ENCODE peak calls at places on chromosomes 5 and 9, in nine cellular contexts. One of them, this sample, is unnamed.
A peak's percentile ranks its signal among the peaks of the same experiment; 100 is the strongest.

GRCh38 chr9:106622148-106622547 is 240.8 kb upstream of the ZNF462 start:
- DNase-seq in adipocyte: no peak
- DNase-seq in stimulated activated CD4-positive, alpha-beta T cell treated with anti-CD3 and anti-CD28 coated beads, Interleukin-4, amount 100 ng/mL, for 24 hours: no peak
- DNase-seq in HS-5: no peak
- DNase-seq in germinal center: no peak
- DNase-seq in hepatocyte: no peak
- DNase-seq in HuH-7.5: no peak
- DNase-seq in lung: no peak
- DNase-seq in right lobe of liver: no peak
- DNase-seq in this sample: no peak

GRCh38 chr9:106203832-106204516 is 509.6 kb downstream of the TMEM38B start:
- DNase-seq in adipocyte: no peak
- DNase-seq in lung: no peak
- DNase-seq in stimulated activated CD4-positive, alpha-beta T cell treated with anti-CD3 and anti-CD28 coated beads, Interleukin-4, amount 100 ng/mL, for 24 hours: no peak
- DNase-seq in germinal center: no peak
- DNase-seq in HS-5: no peak
- DNase-seq in right lobe of liver: no peak
- DNase-seq in HuH-7.5: no peak
- DNase-seq in hepatocyte: peak; percentile 32
- DNase-seq in this sample: no peak

GRCh38 chr9:80410106-80410505 is 838.3 kb downstream of the TLE4 start:
- DNase-seq in HS-5: no peak
- DNase-seq in adipocyte: peak; percentile 19
- DNase-seq in lung: no peak
- DNase-seq in stimulated activated CD4-positive, alpha-beta T cell treated with anti-CD3 and anti-CD28 coated beads, Interleukin-4, amount 100 ng/mL, for 24 hours: no peak
- DNase-seq in right lobe of liver: no peak
- DNase-seq in germinal center: no peak
- DNase-seq in HuH-7.5: no peak
- DNase-seq in hepatocyte: peak; percentile 5
- DNase-seq in this sample: no peak

GRCh38 chr5:137997726-137998213 is 35.1 kb downstream of the FAM13B start:
- DNase-seq in HuH-7.5: no peak
- DNase-seq in adipocyte: no peak
- DNase-seq in stimulated activated CD4-positive, alpha-beta T cell treated with anti-CD3 and anti-CD28 coated beads, Interleukin-4, amount 100 ng/mL, for 24 hours: peak; percentile 29
- DNase-seq in HS-5: no peak
- DNase-seq in hepatocyte: no peak
- DNase-seq in germinal center: no peak
- DNase-seq in lung: no peak
- DNase-seq in right lobe of liver: no peak
- DNase-seq in this sample: no peak

GRCh38 chr5:111697215-111697614 is 59.8 kb downstream of the NREP start:
- DNase-seq in HuH-7.5: no peak
- DNase-seq in germinal center: no peak
- DNase-seq in right lobe of liver: no peak
- DNase-seq in lung: no peak
- DNase-seq in hepatocyte: peak; percentile 24
- DNase-seq in HS-5: no peak
- DNase-seq in stimulated activated CD4-positive, alpha-beta T cell treated with anti-CD3 and anti-CD28 coated beads, Interleukin-4, amount 100 ng/mL, for 24 hours: no peak
- DNase-seq in adipocyte: no peak
- DNase-seq in this sample: no peak

GRCh38 chr5:69217154-69217731 is 17.4 kb upstream of the CDK7 start:
- DNase-seq in adipocyte: no peak
- DNase-seq in hepatocyte: no peak
- DNase-seq in HuH-7.5: peak; percentile 76
- DNase-seq in stimulated activated CD4-positive, alpha-beta T cell treated with anti-CD3 and anti-CD28 coated beads, Interleukin-4, amount 100 ng/mL, for 24 hours: no peak
- DNase-seq in right lobe of liver: no peak
- DNase-seq in HS-5: no peak
- DNase-seq in lung: no peak
- DNase-seq in germinal center: peak; percentile 97
- DNase-seq in this sample: peak; percentile 99

GRCh38 chr5:131386124-131386523 is 122.3 kb downstream of the CDC42SE2 start:
- DNase-seq in HuH-7.5: no peak
- DNase-seq in germinal center: no peak
- DNase-seq in stimulated activated CD4-positive, alpha-beta T cell treated with anti-CD3 and anti-CD28 coated beads, Interleukin-4, amount 100 ng/mL, for 24 hours: no peak
- DNase-seq in hepatocyte: no peak
- DNase-seq in HS-5: no peak
- DNase-seq in right lobe of liver: no peak
- DNase-seq in adipocyte: no peak
- DNase-seq in lung: no peak
- DNase-seq in this sample: no peak

GRCh38 chr5:68995847-68996204 is 98.0 kb upstream of the SLC30A5 start:
- DNase-seq in hepatocyte: no peak
- DNase-seq in right lobe of liver: no peak
- DNase-seq in stimulated activated CD4-positive, alpha-beta T cell treated with anti-CD3 and anti-CD28 coated beads, Interleukin-4, amount 100 ng/mL, for 24 hours: no peak
- DNase-seq in lung: no peak
- DNase-seq in HS-5: no peak
- DNase-seq in germinal center: no peak
- DNase-seq in HuH-7.5: no peak
- DNase-seq in adipocyte: no peak
- DNase-seq in this sample: no peak

GRCh38 chr5:115831163-115831768 is 10.1 kb downstream of the ATG12 start:
- DNase-seq in HuH-7.5: no peak
- DNase-seq in right lobe of liver: no peak
- DNase-seq in HS-5: no peak
- DNase-seq in adipocyte: peak; percentile 81
- DNase-seq in lung: no peak
- DNase-seq in stimulated activated CD4-positive, alpha-beta T cell treated with anti-CD3 and anti-CD28 coated beads, Interleukin-4, amount 100 ng/mL, for 24 hours: peak; percentile 24
- DNase-seq in hepatocyte: peak; percentile 56
- DNase-seq in germinal center: peak; percentile 60
- DNase-seq in this sample: peak; percentile 51

GRCh38 chr9:93648836-93649235 is 72.5 kb downstream of the PHF2 start:
- DNase-seq in adipocyte: no peak
- DNase-seq in hepatocyte: no peak
- DNase-seq in lung: no peak
- DNase-seq in right lobe of liver: no peak
- DNase-seq in germinal center: no peak
- DNase-seq in HuH-7.5: no peak
- DNase-seq in HS-5: no peak
- DNase-seq in stimulated activated CD4-positive, alpha-beta T cell treated with anti-CD3 and anti-CD28 coated beads, Interleukin-4, amount 100 ng/mL, for 24 hours: no peak
- DNase-seq in this sample: no peak

GRCh38 chr5:151795426-151795825 is 23.7 kb downstream of the G3BP1 start:
- DNase-seq in hepatocyte: no peak
- DNase-seq in germinal center: no peak
- DNase-seq in HS-5: no peak
- DNase-seq in HuH-7.5: no peak
- DNase-seq in lung: no peak
- DNase-seq in right lobe of liver: no peak
- DNase-seq in stimulated activated CD4-positive, alpha-beta T cell treated with anti-CD3 and anti-CD28 coated beads, Interleukin-4, amount 100 ng/mL, for 24 hours: no peak
- DNase-seq in adipocyte: no peak
- DNase-seq in this sample: no peak

GRCh38 chr5:6804766-6805165 is 91.5 kb downstream of the TENT4A start:
- DNase-seq in germinal center: no peak
- DNase-seq in lung: no peak
- DNase-seq in HS-5: no peak
- DNase-seq in stimulated activated CD4-positive, alpha-beta T cell treated with anti-CD3 and anti-CD28 coated beads, Interleukin-4, amount 100 ng/mL, for 24 hours: no peak
- DNase-seq in adipocyte: peak; percentile 61
- DNase-seq in HuH-7.5: no peak
- DNase-seq in right lobe of liver: no peak
- DNase-seq in hepatocyte: no peak
- DNase-seq in this sample: no peak

GRCh38 chr5:146731909-146732659 is 146.5 kb downstream of the PPP2R2B start:
- DNase-seq in HS-5: peak; percentile 96
- DNase-seq in lung: no peak
- DNase-seq in HuH-7.5: no peak
- DNase-seq in stimulated activated CD4-positive, alpha-beta T cell treated with anti-CD3 and anti-CD28 coated beads, Interleukin-4, amount 100 ng/mL, for 24 hours: no peak
- DNase-seq in adipocyte: peak; percentile 64
- DNase-seq in germinal center: no peak
- DNase-seq in hepatocyte: peak; percentile 39
- DNase-seq in right lobe of liver: no peak
- DNase-seq in this sample: peak; percentile 94

GRCh38 chr9:114888599-114888998 is 41.8 kb downstream of the TNFSF8 start:
- DNase-seq in stimulated activated CD4-positive, alpha-beta T cell treated with anti-CD3 and anti-CD28 coated beads, Interleukin-4, amount 100 ng/mL, for 24 hours: no peak
- DNase-seq in adipocyte: no peak
- DNase-seq in right lobe of liver: no peak
- DNase-seq in HS-5: no peak
- DNase-seq in hepatocyte: no peak
- DNase-seq in HuH-7.5: no peak
- DNase-seq in lung: no peak
- DNase-seq in germinal center: no peak
- DNase-seq in this sample: no peak

GRCh38 chr5:2751592-2752021 is at the start of gene IRX2:
- DNase-seq in HS-5: no peak
- DNase-seq in hepatocyte: peak; percentile 95
- DNase-seq in stimulated activated CD4-positive, alpha-beta T cell treated with anti-CD3 and anti-CD28 coated beads, Interleukin-4, amount 100 ng/mL, for 24 hours: no peak
- DNase-seq in lung: peak; percentile 87
- DNase-seq in right lobe of liver: no peak
- DNase-seq in germinal center: no peak
- DNase-seq in adipocyte: no peak
- DNase-seq in HuH-7.5: no peak
- DNase-seq in this sample: peak; percentile 92

GRCh38 chr5:178651046-178651810 is 24.4 kb upstream of the CLK4 start:
- DNase-seq in HS-5: no peak
- DNase-seq in stimulated activated CD4-positive, alpha-beta T cell treated with anti-CD3 and anti-CD28 coated beads, Interleukin-4, amount 100 ng/mL, for 24 hours: no peak
- DNase-seq in hepatocyte: no peak
- DNase-seq in HuH-7.5: no peak
- DNase-seq in lung: no peak
- DNase-seq in right lobe of liver: no peak
- DNase-seq in germinal center: no peak
- DNase-seq in adipocyte: peak; percentile 58
- DNase-seq in this sample: peak; percentile 92

GRCh38 chr9:127658431-127658830 is 46.4 kb downstream of the STXBP1 start:
- DNase-seq in HS-5: no peak
- DNase-seq in right lobe of liver: no peak
- DNase-seq in lung: no peak
- DNase-seq in germinal center: no peak
- DNase-seq in adipocyte: no peak
- DNase-seq in HuH-7.5: no peak
- DNase-seq in stimulated activated CD4-positive, alpha-beta T cell treated with anti-CD3 and anti-CD28 coated beads, Interleukin-4, amount 100 ng/mL, for 24 hours: no peak
- DNase-seq in hepatocyte: no peak
- DNase-seq in this sample: no peak

GRCh38 chr9:85258823-85259370 is 482.9 kb downstream of the AGTPBP1 start:
- DNase-seq in right lobe of liver: peak; percentile 60
- DNase-seq in HS-5: peak; percentile 22
- DNase-seq in HuH-7.5: peak; percentile 16
- DNase-seq in stimulated activated CD4-positive, alpha-beta T cell treated with anti-CD3 and anti-CD28 coated beads, Interleukin-4, amount 100 ng/mL, for 24 hours: no peak
- DNase-seq in lung: no peak
- DNase-seq in germinal center: peak; percentile 18
- DNase-seq in adipocyte: peak; percentile 7
- DNase-seq in hepatocyte: peak; percentile 83
- DNase-seq in this sample: peak; percentile 75

GRCh38 chr5:168114444-168115017 is 176.9 kb upstream of the WWC1 start:
- DNase-seq in HuH-7.5: peak; percentile 59
- DNase-seq in adipocyte: no peak
- DNase-seq in hepatocyte: peak; percentile 77
- DNase-seq in right lobe of liver: peak; percentile 60
- DNase-seq in stimulated activated CD4-positive, alpha-beta T cell treated with anti-CD3 and anti-CD28 coated beads, Interleukin-4, amount 100 ng/mL, for 24 hours: peak; percentile 28
- DNase-seq in HS-5: no peak
- DNase-seq in lung: peak; percentile 48
- DNase-seq in germinal center: peak; percentile 30
- DNase-seq in this sample: peak; percentile 74

GRCh38 chr5:178667109-178667508 is 40.3 kb upstream of the CLK4 start:
- DNase-seq in adipocyte: no peak
- DNase-seq in right lobe of liver: no peak
- DNase-seq in germinal center: no peak
- DNase-seq in HS-5: no peak
- DNase-seq in stimulated activated CD4-positive, alpha-beta T cell treated with anti-CD3 and anti-CD28 coated beads, Interleukin-4, amount 100 ng/mL, for 24 hours: no peak
- DNase-seq in lung: no peak
- DNase-seq in hepatocyte: peak; percentile 37
- DNase-seq in HuH-7.5: no peak
- DNase-seq in this sample: no peak

GRCh38 chr5:40676643-40677333 is 2.9 kb upstream of the PTGER4 start:
- DNase-seq in stimulated activated CD4-positive, alpha-beta T cell treated with anti-CD3 and anti-CD28 coated beads, Interleukin-4, amount 100 ng/mL, for 24 hours: no peak
- DNase-seq in hepatocyte: peak; percentile 20
- DNase-seq in germinal center: no peak
- DNase-seq in HS-5: peak; percentile 69
- DNase-seq in adipocyte: peak; percentile 84
- DNase-seq in HuH-7.5: no peak
- DNase-seq in lung: no peak
- DNase-seq in right lobe of liver: no peak
- DNase-seq in this sample: peak; percentile 70

GRCh38 chr5:74069741-74070140 is 443.7 kb downstream of the ARHGEF28 start:
- DNase-seq in germinal center: no peak
- DNase-seq in HS-5: no peak
- DNase-seq in lung: no peak
- DNase-seq in hepatocyte: no peak
- DNase-seq in HuH-7.5: no peak
- DNase-seq in right lobe of liver: no peak
- DNase-seq in stimulated activated CD4-positive, alpha-beta T cell treated with anti-CD3 and anti-CD28 coated beads, Interleukin-4, amount 100 ng/mL, for 24 hours: no peak
- DNase-seq in adipocyte: no peak
- DNase-seq in this sample: no peak

GRCh38 chr5:91022518-91022917 is 360.6 kb downstream of the ARRDC3 start:
- DNase-seq in HS-5: no peak
- DNase-seq in hepatocyte: no peak
- DNase-seq in stimulated activated CD4-positive, alpha-beta T cell treated with anti-CD3 and anti-CD28 coated beads, Interleukin-4, amount 100 ng/mL, for 24 hours: no peak
- DNase-seq in right lobe of liver: no peak
- DNase-seq in HuH-7.5: no peak
- DNase-seq in lung: no peak
- DNase-seq in germinal center: no peak
- DNase-seq in adipocyte: no peak
- DNase-seq in this sample: no peak

GRCh38 chr5:154446183-154447073 is 631 bp downstream of the SAP30L start:
- DNase-seq in HS-5: no peak
- DNase-seq in adipocyte: peak; percentile 91
- DNase-seq in hepatocyte: peak; percentile 85
- DNase-seq in stimulated activated CD4-positive, alpha-beta T cell treated with anti-CD3 and anti-CD28 coated beads, Interleukin-4, amount 100 ng/mL, for 24 hours: peak; percentile 39
- DNase-seq in right lobe of liver: peak; percentile 70
- DNase-seq in HuH-7.5: peak; percentile 53
- DNase-seq in lung: peak; percentile 52
- DNase-seq in germinal center: peak; percentile 36
- DNase-seq in this sample: peak; percentile 70

GRCh38 chr5:141260458-141261237 is 15.5 kb downstream of the PCDHB15 start:
- DNase-seq in HS-5: no peak
- DNase-seq in germinal center: no peak
- DNase-seq in right lobe of liver: no peak
- DNase-seq in HuH-7.5: no peak
- DNase-seq in lung: no peak
- DNase-seq in hepatocyte: no peak
- DNase-seq in adipocyte: peak; percentile 7
- DNase-seq in stimulated activated CD4-positive, alpha-beta T cell treated with anti-CD3 and anti-CD28 coated beads, Interleukin-4, amount 100 ng/mL, for 24 hours: no peak
- DNase-seq in this sample: no peak

GRCh38 chr5:1783214-1783551 is 16.5 kb downstream of the MRPL36 start:
- DNase-seq in germinal center: peak; percentile 43
- DNase-seq in hepatocyte: no peak
- DNase-seq in adipocyte: no peak
- DNase-seq in HS-5: no peak
- DNase-seq in right lobe of liver: no peak
- DNase-seq in HuH-7.5: no peak
- DNase-seq in lung: no peak
- DNase-seq in stimulated activated CD4-positive, alpha-beta T cell treated with anti-CD3 and anti-CD28 coated beads, Interleukin-4, amount 100 ng/mL, for 24 hours: no peak
- DNase-seq in this sample: no peak

GRCh38 chr9:120730661-120731514 is 16.6 kb upstream of the MEGF9 start:
- DNase-seq in germinal center: no peak
- DNase-seq in adipocyte: peak; percentile 62
- DNase-seq in right lobe of liver: peak; percentile 87
- DNase-seq in stimulated activated CD4-positive, alpha-beta T cell treated with anti-CD3 and anti-CD28 coated beads, Interleukin-4, amount 100 ng/mL, for 24 hours: no peak
- DNase-seq in lung: peak; percentile 90
- DNase-seq in HS-5: peak; percentile 77
- DNase-seq in HuH-7.5: peak; percentile 69
- DNase-seq in hepatocyte: peak; percentile 73
- DNase-seq in this sample: peak; percentile 67

GRCh38 chr5:149358294-149358651 is 427 bp downstream of the PCYOX1L start:
- DNase-seq in HuH-7.5: no peak
- DNase-seq in adipocyte: peak; percentile 42
- DNase-seq in HS-5: no peak
- DNase-seq in lung: peak; percentile 46
- DNase-seq in hepatocyte: peak; percentile 25
- DNase-seq in stimulated activated CD4-positive, alpha-beta T cell treated with anti-CD3 and anti-CD28 coated beads, Interleukin-4, amount 100 ng/mL, for 24 hours: peak; percentile 23
- DNase-seq in right lobe of liver: peak; percentile 68
- DNase-seq in germinal center: peak; percentile 37
- DNase-seq in this sample: no peak

GRCh38 chr5:137822158-137822764 is 45.4 kb upstream of the MYOT start:
- DNase-seq in lung: no peak
- DNase-seq in stimulated activated CD4-positive, alpha-beta T cell treated with anti-CD3 and anti-CD28 coated beads, Interleukin-4, amount 100 ng/mL, for 24 hours: no peak
- DNase-seq in right lobe of liver: no peak
- DNase-seq in hepatocyte: peak; percentile 60
- DNase-seq in adipocyte: peak; percentile 39
- DNase-seq in germinal center: peak; percentile 47
- DNase-seq in HuH-7.5: peak; percentile 25
- DNase-seq in HS-5: no peak
- DNase-seq in this sample: peak; percentile 60

GRCh38 chr5:153866176-153866575 is 172.5 kb downstream of the FAM114A2 start:
- DNase-seq in right lobe of liver: no peak
- DNase-seq in stimulated activated CD4-positive, alpha-beta T cell treated with anti-CD3 and anti-CD28 coated beads, Interleukin-4, amount 100 ng/mL, for 24 hours: no peak
- DNase-seq in germinal center: no peak
- DNase-seq in adipocyte: no peak
- DNase-seq in HuH-7.5: no peak
- DNase-seq in lung: no peak
- DNase-seq in HS-5: no peak
- DNase-seq in hepatocyte: no peak
- DNase-seq in this sample: no peak

GRCh38 chr5:126043684-126044083 is 379.5 kb upstream of the GRAMD2B start:
- DNase-seq in germinal center: no peak
- DNase-seq in adipocyte: no peak
- DNase-seq in right lobe of liver: no peak
- DNase-seq in HuH-7.5: no peak
- DNase-seq in lung: no peak
- DNase-seq in HS-5: no peak
- DNase-seq in hepatocyte: no peak
- DNase-seq in stimulated activated CD4-positive, alpha-beta T cell treated with anti-CD3 and anti-CD28 coated beads, Interleukin-4, amount 100 ng/mL, for 24 hours: no peak
- DNase-seq in this sample: no peak